ENCODE peak calls at places on chromosomes 13 and 19, in four cellular contexts. K is stimulated activated CD4-positive, alpha-beta T cell treated with anti-CD3 and anti-CD28 coated beads, Interleukin-15, amount 100 ng/mL, for 1 hour; M is T-helper 9 cell; U is AG04450. V is an unnamed sample.

GRCh38 chr19:16509141-16510061 is 13.2 kb downstream of the C19orf44 start:
- DNase-seq in K (no peak), M (no peak), U (peak), V (no peak)

GRCh38 chr19:13071444-13072205 is 31.0 kb downstream of the LYL1 start:
- DNase-seq in K (no peak), M (no peak), U (no peak), V (no peak)

GRCh38 chr19:3132971-3133792 is 2.7 kb upstream of the GNA15 start:
- DNase-seq in K (peak), M (peak), U (no peak), V (peak)

GRCh38 chr19:21084343-21084742 is 2.3 kb downstream of the ZNF714 start:
- DNase-seq in K (no peak), M (no peak), U (peak), V (no peak)

GRCh38 chr19:2385053-2385721 is 25.1 kb downstream of the TMPRSS9 start:
- DNase-seq in K (no peak), M (no peak), U (peak), V (no peak)

GRCh38 chr13:30421093-30422055 is 919 bp upstream of the UBE2L5 start:
- DNase-seq in K (no peak), M (peak), U (peak), V (peak)

GRCh38 chr13:24741791-24742190 is 22.2 kb upstream of the RNF17 start:
- DNase-seq in K (no peak), M (no peak), U (no peak), V (no peak)

GRCh38 chr19:30350995-30351394 is 21.2 kb upstream of the ZNF536 start:
- DNase-seq in K (no peak), M (no peak), U (no peak), V (no peak)

GRCh38 chr13:113152894-113153809 is 5.3 kb upstream of the PROZ start:
- DNase-seq in K (no peak), M (peak), U (no peak), V (peak)

GRCh38 chr13:113146750-113147149 is 11.7 kb upstream of the PROZ start:
- DNase-seq in K (no peak), M (no peak), U (no peak), V (no peak)

GRCh38 chr13:53873558-53873957 is 844.9 kb downstream of the OLFM4 start:
- DNase-seq in K (no peak), M (no peak), U (no peak), V (no peak)

GRCh38 chr13:21986602-21987001 is 315.7 kb downstream of the FGF9 start:
- DNase-seq in K (no peak), M (no peak), U (no peak), V (no peak)

GRCh38 chr13:23766199-23766771 is 122.9 kb downstream of the MIPEP start:
- DNase-seq in K (no peak), M (no peak), U (no peak), V (no peak)

V was measured in effector CD4-positive, alpha-beta T cell.